ENCODE peak calls at places on chromosomes 6 and 20, in four cellular contexts. F is NCI-H2081, E is GM23248, S is activated T-helper 1 cell treated with Interleukin-2 at 50 U/mL for 16 hours. B is an unnamed sample.

GRCh38 chr6:69179681-69180080 is 544.6 kb downstream of the ADGRB3 start:
- DNase-seq in F (no peak), E (no peak), S (no peak), B (no peak)

GRCh38 chr6:16725145-16725864 is 36.0 kb downstream of the ATXN1 start:
- DNase-seq in F (no peak), E (peak), S (no peak), B (no peak)

GRCh38 chr6:2235782-2236495 is 9.5 kb downstream of the GMDS start:
- DNase-seq in F (no peak), E (no peak), S (no peak), B (no peak)

GRCh38 chr6:139129284-139129683 is 5.6 kb upstream of the HECA start:
- DNase-seq in F (no peak), E (no peak), S (no peak), B (no peak)

GRCh38 chr6:46390153-46390876 is 100.9 kb downstream of the RCAN2 start:
- DNase-seq in F (no peak), E (no peak), S (no peak), B (no peak)

GRCh38 chr6:30942338-30943060 is 1.7 kb downstream of the MUCL3 start:
- DNase-seq in F (no peak), E (peak), S (no peak), B (no peak)

GRCh38 chr20:48461351-48461750 is 366.4 kb downstream of the PREX1 start:
- DNase-seq in F (no peak), E (no peak), S (no peak), B (no peak)

GRCh38 chr6:81988446-81988845 is 236.0 kb upstream of the TENT5A start:
- DNase-seq in F (no peak), E (no peak), S (no peak), B (no peak)

GRCh38 chr6:101722991-101723579 is 329.6 kb downstream of the GRIK2 start:
- DNase-seq in F (no peak), E (peak), S (no peak), B (no peak)

GRCh38 chr20:9626357-9626756 is 112.0 kb downstream of the LAMP5 start:
- DNase-seq in F (peak), E (no peak), S (no peak), B (no peak)

GRCh38 chr20:44188752-44189151 is 1.8 kb upstream of the JPH2 start:
- DNase-seq in F (no peak), E (no peak), S (no peak), B (no peak)

GRCh38 chr20:60851826-60852704 is 400.0 kb upstream of the CDH4 start:
- DNase-seq in F (no peak), E (no peak), S (no peak), B (no peak)

GRCh38 chr20:33450867-33451266 is 7.3 kb upstream of the SNTA1 start:
- DNase-seq in F (no peak), E (peak), S (no peak), B (no peak)

B was measured in activated naive CD8-positive, alpha-beta T cell treated with anti-CD3 and anti-CD28 coated beads, Interleukin-2, amount 10 ng/mL, durations not matched to agents 7 days and 5 days.